ENCODE peak calls at places on chromosomes 16 and 17, in four cellular contexts. J is SK-N-SH, N is WTC11, B is K562. S is an unnamed sample.

GRCh38 chr16:53257001-53257400 is 177.3 kb upstream of the RBL2 start:
- DNase-seq in J (no peak), N (no peak), B (no peak), S (no peak)

GRCh38 chr17:48074322-48075054 is 26.3 kb downstream of the NFE2L1 start:
- DNase-seq in J (peak), N (peak), B (peak), S (no peak)

GRCh38 chr16:22165508-22166285 is 3.4 kb downstream of the SDR42E2 start:
- DNase-seq in J (no peak), N (no peak), B (no peak), S (no peak)

GRCh38 chr16:30740364-30741251 is 7.6 kb upstream of the PHKG2 start:
- DNase-seq in J (no peak), N (peak), B (peak), S (no peak)

GRCh38 chr17:78329263-78330059 is 30.4 kb downstream of the SOCS3 start:
- DNase-seq in J (peak), N (no peak), B (no peak), S (no peak)

GRCh38 chr17:77821114-77821513 is 137.4 kb upstream of the TNRC6C start:
- DNase-seq in J (peak), N (no peak), B (peak), S (no peak)

GRCh38 chr16:68417711-68418301 is 30.5 kb downstream of the SMPD3 start:
- DNase-seq in J (no peak), N (no peak), B (no peak), S (no peak)

GRCh38 chr16:21223787-21224186 is 9.7 kb upstream of the ANKS4B start:
- DNase-seq in J (no peak), N (peak), B (no peak), S (no peak)

GRCh38 chr17:5238333-5238732 is 3.7 kb upstream of the SCIMP start:
- DNase-seq in J (no peak), N (no peak), B (no peak), S (no peak)

GRCh38 chr16:30609002-30609927 is 924 bp downstream of the ZNF689 start:
- DNase-seq in J (peak), N (peak), B (peak), S (no peak)

GRCh38 chr17:37610971-37611370 is 1.8 kb upstream of the SYNRG start:
- DNase-seq in J (no peak), N (no peak), B (no peak), S (no peak)

GRCh38 chr16:54342966-54343365 is 56.4 kb upstream of the IRX3 start:
- DNase-seq in J (no peak), N (no peak), B (no peak), S (no peak)

GRCh38 chr17:38465420-38466345 is 37.4 kb downstream of the ARHGAP23 start:
- DNase-seq in J (peak), N (no peak), B (peak), S (no peak)

GRCh38 chr17:2723505-2723996 is 12.0 kb upstream of the CLUH start:
- DNase-seq in J (no peak), N (peak), B (no peak), S (peak)

GRCh38 chr16:89696598-89697128 is 4.8 kb downstream of the SPATA2L start:
- DNase-seq in J (peak), N (no peak), B (peak), S (no peak)

GRCh38 chr16:2007081-2007836 is 2.4 kb downstream of the ZNF598 start:
- DNase-seq in J (no peak), N (no peak), B (no peak), S (no peak)

GRCh38 chr16:88351521-88352101 is 31.1 kb upstream of the ZNF469 start:
- DNase-seq in J (peak), N (no peak), B (no peak), S (no peak)

GRCh38 chr16:50152807-50153647 is at the start of gene TENT4B:
- DNase-seq in J (peak), N (peak), B (peak), S (peak)

GRCh38 chr16:88437367-88437964 is 15.6 kb upstream of the ZFPM1 start:
- DNase-seq in J (peak), N (peak), B (peak), S (peak)

GRCh38 chr16:25859645-25860044 is 167.9 kb downstream of the HS3ST4 start:
- DNase-seq in J (no peak), N (no peak), B (no peak), S (no peak)

GRCh38 chr17:57604771-57605733 is 140.0 kb downstream of the CCDC182 start:
- DNase-seq in J (peak), N (no peak), B (no peak), S (no peak)

GRCh38 chr16:14196011-14196410 is 124.9 kb downstream of the MRTFB start:
- DNase-seq in J (peak), N (no peak), B (no peak), S (no peak)

GRCh38 chr17:17119533-17119932 is 77.3 kb downstream of the MPRIP start:
- DNase-seq in J (no peak), N (no peak), B (no peak), S (no peak)

GRCh38 chr17:59812139-59812538 is 80.6 kb downstream of the TUBD1 start:
- DNase-seq in J (no peak), N (no peak), B (no peak), S (no peak)

GRCh38 chr17:38469875-38470274 is 41.6 kb downstream of the ARHGAP23 start:
- DNase-seq in J (no peak), N (no peak), B (peak), S (no peak)

GRCh38 chr17:17453088-17453487 is 23.7 kb upstream of the MED9 start:
- DNase-seq in J (no peak), N (no peak), B (no peak), S (no peak)

GRCh38 chr16:80167657-80168056 is 373.1 kb upstream of the DYNLRB2 start:
- DNase-seq in J (no peak), N (no peak), B (no peak), S (no peak)

GRCh38 chr17:72189781-72190593 is 69.2 kb downstream of the SOX9 start:
- DNase-seq in J (no peak), N (no peak), B (no peak), S (no peak)

GRCh38 chr16:84284168-84284722 is 10.4 kb upstream of the WFDC1 start:
- DNase-seq in J (peak), N (peak), B (peak), S (peak)

GRCh38 chr17:17445925-17446665 is 30.7 kb upstream of the MED9 start:
- DNase-seq in J (no peak), N (no peak), B (no peak), S (no peak)

GRCh38 chr17:78144146-78144719 is 2.0 kb upstream of the C17orf99 start:
- DNase-seq in J (peak), N (no peak), B (no peak), S (no peak)

GRCh38 chr17:57899822-57900221 is 50.0 kb upstream of the MRPS23 start:
- DNase-seq in J (no peak), N (no peak), B (no peak), S (no peak)

GRCh38 chr17:12977008-12977751 is 40.6 kb downstream of the ELAC2 start:
- DNase-seq in J (no peak), N (peak), B (no peak), S (no peak)

GRCh38 chr17:75475851-75476250 is 19.4 kb downstream of the TMEM94 start:
- DNase-seq in J (no peak), N (no peak), B (no peak), S (no peak)

GRCh38 chr16:87963400-87963799 is 12.2 kb downstream of the BANP start:
- DNase-seq in J (no peak), N (no peak), B (no peak), S (no peak)

GRCh38 chr17:74061758-74062157 is 141.7 kb upstream of the RPL38 start:
- DNase-seq in J (no peak), N (no peak), B (no peak), S (no peak)

DNA sequence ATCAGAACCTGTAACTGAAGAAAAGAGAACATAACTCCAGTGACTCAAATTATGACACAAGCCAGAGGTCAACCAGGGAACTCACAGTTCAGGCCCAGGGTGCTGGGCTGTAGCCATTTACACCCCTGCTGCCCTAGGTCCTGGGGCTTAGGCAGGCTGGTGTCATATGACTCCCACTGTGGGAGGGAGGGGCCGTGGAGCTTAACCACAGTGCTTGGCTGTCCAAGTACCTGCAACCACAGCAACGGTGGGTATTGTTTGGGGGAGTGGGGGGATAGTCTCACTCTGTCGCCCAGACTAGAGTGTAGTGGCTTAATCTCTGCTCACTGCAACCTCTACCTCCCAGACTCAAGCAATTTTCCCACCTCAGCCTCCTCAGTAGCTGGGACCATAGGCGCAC is 71.1 kb upstream of the AMZ2 start:
- DNase-seq in J (no peak), N (no peak), B (no peak), S (peak)
- TF ChIP-seq TEAD4 in J (no peak), N (no peak), B (no peak), S (no peak)

DNA sequence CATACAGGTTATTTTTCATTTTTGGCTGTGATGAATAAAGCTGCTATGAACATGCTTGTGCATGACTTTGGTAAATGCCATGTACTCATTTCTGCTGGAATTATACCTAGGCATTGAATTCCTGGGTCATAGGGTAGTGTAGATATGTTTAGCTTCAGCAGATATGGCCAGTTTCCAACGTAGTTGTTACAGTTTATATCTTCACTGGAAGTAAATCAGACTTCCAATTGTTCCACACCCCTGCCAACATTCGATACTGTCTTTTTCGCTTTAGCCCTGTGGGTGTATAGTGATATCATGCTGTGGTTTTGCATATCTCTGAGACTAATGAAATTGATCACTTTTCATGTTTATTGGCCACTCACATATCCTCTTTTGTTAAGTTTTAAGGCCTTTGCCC is 50.4 kb downstream of the ARHGAP27 start:
- DNase-seq in J (no peak), N (no peak), B (no peak), S (no peak)
- TF ChIP-seq TEAD4 in J (no peak), N (no peak), B (no peak), S (no peak)

GRCh38 chr17:27548369-27548768 is 82.6 kb upstream of the LGALS9 start:
- DNase-seq in J (no peak), N (no peak), B (no peak), S (no peak)

GRCh38 chr17:27550974-27551505 is 79.9 kb upstream of the LGALS9 start:
- DNase-seq in J (no peak), N (no peak), B (no peak), S (no peak)

GRCh38 chr17:27550291-27550930 is 80.6 kb upstream of the LGALS9 start:
- DNase-seq in J (no peak), N (no peak), B (no peak), S (no peak)

GRCh38 chr17:27547301-27547683 is 83.7 kb upstream of the LGALS9 start:
- DNase-seq in J (no peak), N (no peak), B (peak), S (no peak)

DNA sequence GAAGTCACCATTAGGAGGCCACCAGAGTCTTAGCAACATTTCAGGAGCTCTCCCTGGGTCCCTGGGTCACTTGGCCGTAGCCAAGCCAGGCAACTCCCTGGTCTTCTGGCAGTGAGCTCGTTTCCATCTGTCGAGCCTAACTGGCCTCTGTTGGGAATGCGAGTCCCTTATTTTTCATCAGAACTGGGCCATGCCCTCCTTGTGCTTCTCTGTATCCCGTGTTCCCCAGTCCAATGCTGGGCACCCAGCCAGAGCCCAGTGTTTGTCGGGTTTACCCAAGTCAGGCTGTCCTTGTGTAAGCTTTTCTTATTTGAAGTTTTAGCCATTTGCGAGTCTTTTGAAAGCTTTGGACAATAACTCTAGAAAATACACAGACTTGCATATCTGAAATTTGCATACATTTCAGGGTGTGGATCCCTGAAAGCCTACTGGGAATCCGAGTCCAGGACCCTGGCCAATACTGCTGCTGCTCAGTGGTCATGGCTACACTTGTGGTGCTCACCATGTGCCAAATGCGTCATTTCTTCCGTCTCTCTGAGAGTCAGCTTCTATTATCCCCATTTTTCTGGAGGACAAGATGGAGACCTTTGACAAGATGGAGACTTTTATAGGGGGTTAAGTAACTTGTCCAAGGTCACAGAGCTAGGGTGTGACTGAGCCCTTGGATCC is 81.6 kb upstream of the LGALS9 start:
- DNase-seq in J (no peak), N (no peak), B (no peak), S (no peak)
- TF ChIP-seq TEAD4 in J (no peak), N (no peak), B (no peak), S (no peak)

GRCh38 chr16:676565-677297 is 1.3 kb downstream of the RHBDL1 start:
- DNase-seq in J (no peak), N (no peak), B (no peak), S (no peak)
- TF ChIP-seq TEAD4 in J (no peak), N (no peak), B (no peak), S (no peak)

GRCh38 chr17:18965530-18966236 is 13.7 kb downstream of the SLC5A10 start:
- DNase-seq in J (no peak), N (no peak), B (no peak), S (no peak)

GRCh38 chr17:18968945-18969887 is 17.3 kb downstream of the SLC5A10 start:
- DNase-seq in J (no peak), N (no peak), B (peak), S (no peak)

GRCh38 chr17:18966831-18967624 is 15.1 kb downstream of the SLC5A10 start:
- DNase-seq in J (no peak), N (peak), B (no peak), S (peak)

GRCh38 chr17:18970582-18971480 is 18.9 kb downstream of the SLC5A10 start:
- DNase-seq in J (no peak), N (no peak), B (no peak), S (no peak)

DNA sequence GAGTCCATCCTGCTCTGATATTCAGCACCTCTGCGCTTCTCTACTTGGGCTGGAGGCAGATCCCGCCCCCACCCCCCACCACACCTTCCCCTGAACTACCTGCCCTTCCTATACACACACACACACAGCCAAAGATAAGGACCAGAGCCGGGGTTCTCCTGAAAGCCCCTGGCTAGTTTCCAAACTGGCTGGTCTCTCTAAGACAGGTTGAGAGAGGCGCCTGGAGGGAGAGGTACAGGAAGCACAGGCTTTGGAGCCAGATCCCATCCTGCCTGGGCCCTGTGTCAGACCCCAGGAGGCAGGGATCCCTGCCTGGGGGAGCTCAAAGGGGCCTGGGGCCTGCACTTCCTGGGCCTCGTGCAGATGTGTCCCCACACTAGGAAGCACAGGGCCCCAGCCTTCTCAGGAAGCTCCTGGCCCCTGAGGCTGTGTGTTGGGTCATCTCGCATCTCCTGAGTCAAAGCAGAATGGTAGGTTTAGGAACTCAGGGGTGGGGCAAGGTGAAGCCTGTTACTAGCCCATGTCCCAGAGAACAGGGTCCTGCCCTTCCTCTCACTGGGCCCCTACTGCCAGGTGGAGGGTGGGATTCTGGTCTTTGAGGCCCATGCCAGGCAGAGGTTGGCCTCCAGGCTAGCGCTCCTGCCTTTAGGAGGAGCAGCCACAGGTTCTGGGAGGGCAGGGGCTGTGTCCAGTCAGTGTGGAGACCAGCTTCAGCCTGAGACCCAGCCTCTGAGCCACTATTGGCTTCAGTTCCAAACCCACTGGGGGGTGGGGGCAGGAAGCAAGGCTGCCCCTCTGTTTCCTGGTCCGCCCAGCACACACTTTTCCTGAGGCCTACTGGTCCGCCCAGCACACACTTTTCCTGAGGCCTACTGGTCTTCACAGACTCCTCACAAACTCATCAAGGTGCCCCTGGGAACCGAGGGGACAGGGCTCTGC is 16.1 kb downstream of the SLC5A10 start:
- DNase-seq in J (no peak), N (no peak), B (peak), S (no peak)
- TF ChIP-seq TEAD4 in J (no peak), N (no peak), B (no peak), S (no peak)

GRCh38 chr17:8492121-8492520 is 56.4 kb downstream of the NDEL1 start:
- DNase-seq in J (no peak), N (no peak), B (no peak), S (no peak)

GRCh38 chr17:8490256-8491023 is 54.8 kb downstream of the NDEL1 start:
- DNase-seq in J (no peak), N (no peak), B (no peak), S (no peak)

GRCh38 chr17:8494506-8495111 is 58.9 kb downstream of the NDEL1 start:
- DNase-seq in J (no peak), N (no peak), B (no peak), S (no peak)

GRCh38 chr17:8496081-8496480 is 60.4 kb downstream of the NDEL1 start:
- DNase-seq in J (no peak), N (no peak), B (no peak), S (no peak)

GRCh38 chr17:8494021-8494420 is 58.3 kb downstream of the NDEL1 start:
- DNase-seq in J (no peak), N (no peak), B (no peak), S (no peak)
- TF ChIP-seq TEAD4 in J (no peak), N (no peak), B (no peak), S (no peak)

S was measured in H1.